ENCODE peak calls at places on chromosome 13, in eight cellular contexts. M is psoas muscle, P is A673, S is Panc1, W is thyroid gland, C is cardiac muscle cell, H is lower lobe of right lung, Y is tibial nerve. G is an unnamed sample. For H3K9me3, the result is how much of the 10 kb centered on the place peaks cover.

GRCh38 chr13:27536361-27537101 is 83.8 kb downstream of the LNX2 start:
- DNase-seq in M (no peak), P (no peak), S (no peak), W (peak), C (no peak), H (peak), Y (no peak), G (peak)

GRCh38 chr13:51534075-51534817 is 50.0 kb upstream of the WDFY2 start:
- DNase-seq in M (peak), P (peak), S (no peak), W (no peak), C (no peak), H (peak), Y (peak), G (peak)

GRCh38 chr13:52945348-52945747 is 83.3 kb upstream of the OLFM4 start:
- DNase-seq in M (no peak), P (no peak), S (no peak), W (no peak), C (no peak), H (no peak), Y (no peak), G (no peak)

GRCh38 chr13:96781141-96781540 is 213.1 kb downstream of the OXGR1 start:
- DNase-seq in M (no peak), P (no peak), S (no peak), W (peak), C (no peak), H (no peak), Y (peak), G (no peak)

GRCh38 chr13:44894001-44894770 is 95.1 kb downstream of the NUFIP1 start:
- DNase-seq in M (no peak), P (no peak), S (no peak), W (no peak), C (peak), H (no peak), Y (no peak), G (no peak)

GRCh38 chr13:39144941-39145533 is 106.8 kb downstream of the NHLRC3 start:
- DNase-seq in M (peak), P (peak), S (peak), W (peak), C (peak), H (no peak), Y (peak), G (no peak)

GRCh38 chr13:59710995-59711701 is 452.6 kb downstream of the DIAPH3 start:
- DNase-seq in M (no peak), P (peak), S (no peak), W (no peak), C (no peak), H (no peak), Y (no peak), G (no peak)

GRCh38 chr13:53023246-53023645 is 5.4 kb upstream of the OLFM4 start:
- DNase-seq in M (no peak), P (no peak), S (no peak), W (no peak), C (no peak), H (no peak), Y (no peak), G (no peak)

GRCh38 chr13:46015374-46015773 is 37.2 kb downstream of the ZC3H13 start:
- DNase-seq in M (no peak), P (no peak), S (no peak), W (no peak), C (no peak), H (no peak), Y (no peak), G (no peak)

GRCh38 chr13:100273138-100273537 is 184.2 kb downstream of the PCCA start:
- DNase-seq in M (no peak), P (no peak), S (no peak), W (no peak), C (no peak), H (no peak), Y (no peak), G (no peak)

GRCh38 chr13:100274942-100275506 is 186.1 kb downstream of the PCCA start:
- DNase-seq in M (no peak), P (no peak), S (no peak), W (no peak), C (no peak), H (no peak), Y (no peak), G (peak)

GRCh38 chr13:100273576-100273975 is 184.7 kb downstream of the PCCA start:
- DNase-seq in M (no peak), P (no peak), S (no peak), W (no peak), C (no peak), H (no peak), Y (no peak), G (no peak)

GRCh38 chr13:100266026-100266425 is 177.1 kb downstream of the PCCA start:
- DNase-seq in M (no peak), P (no peak), S (no peak), W (no peak), C (no peak), H (no peak), Y (no peak), G (no peak)

GRCh38 chr13:100269837-100270236 is 180.9 kb downstream of the PCCA start:
- DNase-seq in M (peak), P (peak), S (no peak), W (peak), C (no peak), H (peak), Y (peak), G (peak)
- H3K4me3 ChIP-seq in M (no peak), P (no peak), S (no peak), W (no peak), C (no peak), H (no peak), Y (no peak), G (no peak)

GRCh38 chr13:18978447-18978846 is 203.2 kb downstream of the TUBA3C start:
- DNase-seq in M (no peak), P (peak), S (no peak), W (no peak), C (no peak), H (no peak), Y (no peak), G (no peak)
- H3K9me3 ChIP-seq in M (under half), P (under half), S (under half), W (under half), C (under half), H (under half), Y (under half), G (under half)

GRCh38 chr13:75679459-75679858 is 43.3 kb downstream of the LMO7 start:
- DNase-seq in M (no peak), P (no peak), S (no peak), W (no peak), C (no peak), H (no peak), Y (no peak), G (no peak)

GRCh38 chr13:75669706-75670105 is 33.6 kb downstream of the LMO7 start:
- DNase-seq in M (no peak), P (no peak), S (no peak), W (no peak), C (no peak), H (no peak), Y (no peak), G (no peak)

GRCh38 chr13:75670496-75670895 is 34.4 kb downstream of the LMO7 start:
- DNase-seq in M (no peak), P (no peak), S (no peak), W (no peak), C (no peak), H (no peak), Y (no peak), G (no peak)

GRCh38 chr13:75675421-75675820 is 39.3 kb downstream of the LMO7 start:
- DNase-seq in M (no peak), P (no peak), S (no peak), W (no peak), C (no peak), H (no peak), Y (no peak), G (no peak)
- H3K4me3 ChIP-seq in M (peak), P (no peak), S (no peak), W (no peak), C (no peak), H (no peak), Y (peak), G (no peak)

DNA sequence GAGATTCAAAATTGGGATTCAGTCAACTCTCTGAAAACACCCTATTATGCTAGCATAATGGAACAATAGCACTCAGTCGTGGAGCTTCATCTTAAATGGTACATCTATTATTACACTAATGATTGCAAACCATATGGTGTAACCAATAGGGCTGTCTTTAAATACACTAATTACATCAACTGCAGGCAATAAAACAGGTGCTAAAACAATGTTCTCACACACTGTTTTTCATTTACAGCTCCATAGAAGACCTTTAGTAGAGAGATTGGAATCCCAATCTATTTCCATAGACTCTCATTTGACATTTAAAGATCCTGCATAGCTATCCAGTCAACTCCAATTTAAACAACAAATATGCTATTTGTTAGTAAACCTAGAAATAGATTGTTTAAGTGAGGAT is 1917.4 kb downstream of the OLFM4 start:
- DNase-seq in M (no peak), P (no peak), S (no peak), W (no peak), C (no peak), H (no peak), Y (no peak), G (no peak)
- H3K9me3 ChIP-seq in M (under half), P (under half), S (under half), W (under half), C (under half), H (under half), Y (under half), G (under half)

GRCh38 chr13:113129921-113130750 is 7.5 kb downstream of the F10 start:
- DNase-seq in M (peak), P (no peak), S (no peak), W (peak), C (no peak), H (peak), Y (no peak), G (peak)
- H3K4me3 ChIP-seq in M (peak), P (no peak), S (no peak), W (no peak), C (no peak), H (no peak), Y (no peak), G (peak)

GRCh38 chr13:112177889-112178288 is 110.9 kb downstream of the SOX1 start:
- DNase-seq in M (no peak), P (peak), S (no peak), W (no peak), C (no peak), H (no peak), Y (no peak), G (no peak)

GRCh38 chr13:112178769-112179168 is 111.8 kb downstream of the SOX1 start:
- DNase-seq in M (no peak), P (no peak), S (no peak), W (no peak), C (no peak), H (no peak), Y (no peak), G (no peak)

GRCh38 chr13:112177459-112177858 is 110.5 kb downstream of the SOX1 start:
- DNase-seq in M (no peak), P (peak), S (no peak), W (no peak), C (no peak), H (no peak), Y (no peak), G (no peak)

GRCh38 chr13:112175162-112176075 is 108.5 kb downstream of the SOX1 start:
- DNase-seq in M (no peak), P (no peak), S (no peak), W (no peak), C (no peak), H (no peak), Y (no peak), G (no peak)

GRCh38 chr13:112176746-112177119 is 109.8 kb downstream of the SOX1 start:
- DNase-seq in M (no peak), P (no peak), S (no peak), W (no peak), C (no peak), H (no peak), Y (no peak), G (no peak)
- H3K9me3 ChIP-seq in M (under half), P (under half), S (under half), W (under half), C (under half), H (under half), Y (under half), G (under half)

DNA sequence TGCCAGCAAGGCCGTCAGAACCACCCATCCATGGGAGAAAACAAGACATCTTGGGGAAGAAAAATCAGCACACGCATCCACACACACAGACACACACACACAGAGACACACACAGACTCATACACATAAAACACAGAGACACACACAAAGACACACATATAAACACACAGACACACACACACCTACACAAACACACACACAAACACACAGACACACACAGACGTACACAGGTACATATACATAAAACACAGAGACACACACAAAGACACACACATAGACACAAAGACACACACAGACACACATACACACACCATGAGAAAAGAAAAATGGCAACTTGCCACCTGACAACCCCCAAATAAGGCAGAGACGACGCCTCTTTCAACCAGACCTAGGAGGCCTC is 40.6 kb downstream of the ZIC5 start:
- DNase-seq in M (no peak), P (no peak), S (no peak), W (no peak), C (no peak), H (no peak), Y (no peak), G (no peak)
- H3K4me3 ChIP-seq in M (no peak), P (no peak), S (no peak), W (no peak), C (no peak), H (no peak), Y (no peak), G (no peak)

DNA sequence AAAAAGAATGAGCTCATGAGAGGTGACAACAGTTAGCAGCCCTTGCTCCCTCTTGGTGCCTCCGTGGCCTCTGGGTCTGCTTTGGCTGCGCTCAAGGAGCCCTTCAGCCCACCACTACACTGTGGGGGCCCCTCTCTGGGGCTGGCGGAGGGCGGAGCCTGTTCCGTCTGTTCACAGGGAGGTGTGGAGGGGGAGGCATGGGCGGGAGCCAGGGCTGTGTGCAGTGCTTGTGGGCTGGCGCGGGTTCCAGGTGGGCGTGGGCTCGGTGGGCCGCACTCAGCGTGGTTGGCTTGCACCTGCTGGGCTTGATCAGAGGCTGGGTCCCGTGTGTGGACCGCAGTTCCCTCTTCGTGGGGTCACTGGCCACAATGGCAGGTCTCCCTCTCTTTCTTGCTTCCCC is 953.4 kb upstream of the PRR20A start:
- DNase-seq in M (no peak), P (no peak), S (no peak), W (no peak), C (no peak), H (peak), Y (no peak), G (no peak)
- H3K9me3 ChIP-seq in M (under half), P (under half), S (under half), W (under half), C (under half), H (under half), Y (under half), G (under half)

G was measured in left lung.